ENCODE peak calls at places on chromosomes 1 and 21, in seven cellular contexts. Z, U, M, N, S, T and O are unnamed samples.
A peak's percentile ranks its signal among the peaks of the same experiment; 100 is the strongest.

GRCh38 chr1:199297174-199297573 is 658.3 kb downstream of the PTPRC start:
- DNase-seq in Z (no peak), U (no peak), M (no peak), N (no peak), S (no peak), T (no peak), O (no peak)

GRCh38 chr1:219329606-219330005 is 155.9 kb downstream of the LYPLAL1 start:
- DNase-seq in Z (no peak), U (no peak), M (no peak), N (no peak), S (no peak), T (no peak), O (peak; percentile 31)

GRCh38 chr1:219281834-219282233 is 108.2 kb downstream of the LYPLAL1 start:
- DNase-seq in Z (no peak), U (no peak), M (no peak), N (no peak), S (no peak), T (no peak), O (no peak)

GRCh38 chr1:117615474-117615873 is 9.6 kb downstream of the TENT5C start:
- DNase-seq in Z (no peak), U (no peak), M (no peak), N (no peak), S (no peak), T (no peak), O (no peak)

GRCh38 chr1:6612641-6613360 is 730 bp upstream of the PHF13 start:
- DNase-seq in Z (no peak), U (peak; percentile 56), M (peak; percentile 74), N (peak; percentile 82), S (peak; percentile 70), T (peak; percentile 62), O (no peak)

GRCh38 chr1:215833936-215834729 is 267.0 kb downstream of the KCTD3 start:
- DNase-seq in Z (no peak), U (no peak), M (no peak), N (no peak), S (no peak), T (no peak), O (no peak)

GRCh38 chr1:93179886-93180722 is at the start of gene TMED5:
- DNase-seq in Z (peak; percentile 78), U (peak; percentile 98), M (peak; percentile 99), N (peak; percentile 99), S (peak; percentile 98), T (peak; percentile 99), O (peak; percentile 88)

GRCh38 chr1:940121-941026 is 16.7 kb downstream of the SAMD11 start:
- DNase-seq in Z (no peak), U (peak; percentile 67), M (no peak), N (peak; percentile 73), S (peak; percentile 86), T (no peak), O (no peak)

GRCh38 chr21:18498428-18498827 is 94.8 kb upstream of the TMPRSS15 start:
- DNase-seq in Z (no peak), U (no peak), M (no peak), N (no peak), S (no peak), T (no peak), O (no peak)

GRCh38 chr1:32759997-32760623 is 57.0 kb downstream of the YARS1 start:
- DNase-seq in Z (peak; percentile 47), U (no peak), M (peak; percentile 96), N (no peak), S (no peak), T (peak; percentile 97), O (peak; percentile 86)

GRCh38 chr1:243253927-243254232 is 1.2 kb downstream of the CEP170 start:
- DNase-seq in Z (no peak), U (no peak), M (no peak), N (no peak), S (no peak), T (peak; percentile 9), O (no peak)

GRCh38 chr1:179785025-179785424 is 41.9 kb downstream of the FAM163A start:
- DNase-seq in Z (no peak), U (no peak), M (no peak), N (no peak), S (no peak), T (no peak), O (peak; percentile 21)

GRCh38 chr1:84344286-84344685 is 42.8 kb downstream of the SAMD13 start:
- DNase-seq in Z (no peak), U (no peak), M (peak; percentile 53), N (no peak), S (no peak), T (no peak), O (no peak)

GRCh38 chr1:101291562-101292035 is 54.8 kb downstream of the S1PR1 start:
- DNase-seq in Z (no peak), U (no peak), M (no peak), N (no peak), S (no peak), T (peak; percentile 81), O (no peak)

GRCh38 chr1:197327776-197328364 is 59.8 kb downstream of the CRB1 start:
- DNase-seq in Z (no peak), U (no peak), M (no peak), N (no peak), S (no peak), T (no peak), O (no peak)

GRCh38 chr1:74611887-74612286 is 61.7 kb downstream of the ERICH3 start:
- DNase-seq in Z (no peak), U (no peak), M (no peak), N (no peak), S (no peak), T (no peak), O (no peak)

GRCh38 chr1:225451840-225452515 is 24.1 kb upstream of the LBR start:
- DNase-seq in Z (no peak), U (no peak), M (no peak), N (no peak), S (no peak), T (no peak), O (no peak)

GRCh38 chr21:35239811-35240219 is 190.7 kb upstream of the RUNX1 start:
- DNase-seq in Z (no peak), U (peak; percentile 11), M (no peak), N (peak; percentile 57), S (no peak), T (no peak), O (no peak)

GRCh38 chr21:37128069-37128468 is 55.0 kb downstream of the TTC3 start:
- DNase-seq in Z (no peak), U (no peak), M (no peak), N (no peak), S (no peak), T (peak; percentile 32), O (no peak)

GRCh38 chr1:22709891-22710687 is 550 bp upstream of the EPHB2 start:
- DNase-seq in Z (no peak), U (peak; percentile 41), M (peak; percentile 67), N (peak; percentile 81), S (peak; percentile 76), T (peak; percentile 19), O (no peak)

DNA sequence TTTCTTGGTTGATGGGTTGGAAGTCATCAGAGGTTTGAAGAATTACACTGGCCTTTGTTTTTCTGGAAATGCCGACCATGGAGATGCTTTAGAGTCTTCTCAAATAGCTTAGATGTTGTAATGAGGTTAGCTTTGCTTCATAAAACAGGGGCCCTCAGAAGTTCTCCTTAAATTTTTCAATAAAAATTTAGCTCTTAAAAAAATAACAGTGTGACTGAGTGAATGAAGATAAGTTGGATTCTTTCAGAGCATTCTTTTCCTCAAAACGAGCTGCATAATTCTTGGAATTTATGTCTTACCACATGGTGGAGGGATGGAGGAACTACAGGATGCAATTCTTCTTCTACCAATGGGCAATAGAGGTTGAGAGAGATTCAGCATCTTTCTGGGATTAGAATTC is 23.4 kb downstream of the SYT11 start:
- DNase-seq in Z (no peak), U (no peak), M (no peak), N (no peak), S (no peak), T (no peak), O (no peak)
- TF ChIP-seq CTCF in Z (no peak), U (no peak), M (no peak), N (no peak), S (no peak), T (no peak), O (no peak)

GRCh38 chr1:41537788-41538351 is 53.4 kb upstream of the EDN2 start:
- DNase-seq in Z (no peak), U (peak; percentile 68), M (peak; percentile 50), N (peak; percentile 90), S (no peak), T (no peak), O (peak; percentile 53)
- H3K4me3 ChIP-seq in Z (no peak overlapping the region), U (no peak overlapping the region), M (no peak overlapping the region), N (no peak overlapping the region), S (no peak overlapping the region), T (no peak overlapping the region), O (no peak overlapping the region)

GRCh38 chr1:96820111-96820510 is 98.5 kb downstream of the PTBP2 start:
- DNase-seq in Z (no peak), U (no peak), M (no peak), N (no peak), S (no peak), T (no peak), O (no peak)

DNA sequence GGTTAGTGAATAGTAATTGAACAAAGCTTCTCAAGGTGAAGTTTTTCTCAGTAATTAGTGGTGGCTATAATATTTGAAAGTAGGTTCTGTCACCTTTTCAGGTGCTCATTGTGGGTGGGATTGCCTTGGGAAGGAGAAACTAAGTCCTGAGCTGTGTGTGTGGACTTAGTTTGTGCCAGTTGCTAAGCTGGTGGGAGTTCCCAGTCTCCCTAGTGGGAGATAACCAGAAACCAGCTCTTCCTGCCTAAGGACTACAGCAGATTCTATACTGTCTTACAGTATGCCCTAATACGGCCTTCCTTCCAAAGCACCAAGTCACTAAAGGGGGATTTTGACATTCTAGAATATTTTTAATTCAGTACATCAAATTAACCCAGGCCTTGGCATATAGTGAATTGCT is 94.3 kb downstream of the PTBP2 start:
- DNase-seq in Z (no peak), U (no peak), M (no peak), N (no peak), S (no peak), T (no peak), O (no peak)
- H3K36me3 ChIP-seq in Z (peaks cover 21% of the 10 kb centered on the region), U (peaks cover 47% of the 10 kb centered on the region), M (peaks cover 29% of the 10 kb centered on the region), N (peaks cover 51% of the 10 kb centered on the region), S (peaks cover 50% of the 10 kb centered on the region), T (peaks cover 17% of the 10 kb centered on the region), O (no peaks in the 10 kb centered on the region)

DNA sequence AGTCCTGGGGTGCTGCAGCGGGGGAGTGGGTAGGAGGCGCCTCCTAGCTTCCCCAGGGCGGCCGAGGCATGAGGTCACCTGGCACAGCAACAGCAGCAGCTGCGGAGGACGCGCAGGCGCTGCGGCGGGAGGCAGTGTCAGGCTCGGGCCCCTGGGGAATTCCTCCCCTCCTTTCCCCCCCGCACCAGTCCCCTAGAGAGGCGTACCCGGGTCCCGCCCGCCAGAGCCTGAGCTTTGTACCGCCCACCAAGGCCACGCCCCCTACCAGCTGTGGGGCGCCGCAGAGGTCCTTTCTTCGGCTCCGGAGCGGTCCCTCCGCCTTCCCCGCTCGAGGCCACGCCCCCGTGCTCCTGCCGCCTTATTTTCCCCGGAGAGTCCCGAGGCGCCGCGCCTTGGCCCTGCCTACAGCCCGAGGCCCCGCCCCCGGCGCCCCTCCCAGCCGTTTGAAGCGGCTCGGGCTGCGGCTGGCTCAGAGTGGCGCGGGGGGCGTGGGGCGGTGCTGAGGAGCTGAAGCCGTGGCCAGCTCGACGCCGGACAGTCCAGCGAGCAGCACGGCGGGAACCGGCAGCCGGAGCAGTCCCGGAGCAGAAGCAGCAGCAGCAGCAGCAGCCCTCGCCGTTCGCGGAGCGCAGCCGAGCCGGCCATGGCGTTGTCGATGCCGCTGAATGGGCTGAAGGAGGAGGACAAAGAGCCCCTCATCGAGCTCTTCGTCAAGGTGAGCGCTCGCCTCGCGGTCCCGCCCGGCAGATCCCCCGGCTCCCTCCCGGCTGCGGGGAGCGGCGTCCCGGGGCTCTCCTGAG is at the start of gene CLIC4:
- DNase-seq in Z (peak; percentile 93), U (peak; percentile 100), M (peak; percentile 100), N (peak; percentile 100), S (peak; percentile 100), T (peak; percentile 100), O (peak; percentile 89)
- TF ChIP-seq CTCF in Z (no peak), U (no peak), M (peak; percentile 14), N (peak; percentile 21), S (no peak), T (peak; percentile 46), O (peak; percentile 45)